ENCODE peak calls at places on chromosomes 4 and X, in eight cellular contexts. One of them, this sample, is unnamed.

GRCh38 chr4:71195932-71196331 is 142.9 kb upstream of the SLC4A4 start:
- DNase-seq in adrenal gland: no peak
- DNase-seq in IMR-90: peak
- DNase-seq in body of pancreas: no peak
- DNase-seq in erythroblast: no peak
- DNase-seq in heart left ventricle: no peak
- DNase-seq in thyroid gland: peak
- DNase-seq in H54: no peak
- DNase-seq in this sample: no peak

GRCh38 chr4:121370729-121371325 is 10.0 kb downstream of the QRFPR start:
- DNase-seq in adrenal gland: peak
- DNase-seq in IMR-90: peak
- DNase-seq in body of pancreas: peak
- DNase-seq in erythroblast: peak
- DNase-seq in heart left ventricle: peak
- DNase-seq in thyroid gland: peak
- DNase-seq in H54: no peak
- DNase-seq in this sample: peak

GRCh38 chr4:183426507-183426906 is 17.9 kb upstream of the CDKN2AIP start:
- DNase-seq in adrenal gland: no peak
- DNase-seq in IMR-90: no peak
- DNase-seq in body of pancreas: no peak
- DNase-seq in erythroblast: no peak
- DNase-seq in heart left ventricle: no peak
- DNase-seq in thyroid gland: no peak
- DNase-seq in H54: no peak
- DNase-seq in this sample: no peak

GRCh38 chrX:134622056-134622812 is 36.0 kb downstream of the PLAC1 start:
- DNase-seq in adrenal gland: no peak
- DNase-seq in IMR-90: peak
- DNase-seq in body of pancreas: no peak
- DNase-seq in erythroblast: peak
- DNase-seq in heart left ventricle: no peak
- DNase-seq in thyroid gland: peak
- DNase-seq in H54: peak
- DNase-seq in this sample: no peak

GRCh38 chrX:68732906-68733493 is 85.5 kb downstream of the STARD8 start:
- DNase-seq in adrenal gland: peak
- DNase-seq in IMR-90: peak
- DNase-seq in body of pancreas: peak
- DNase-seq in erythroblast: peak
- DNase-seq in heart left ventricle: peak
- DNase-seq in thyroid gland: peak
- DNase-seq in H54: peak
- DNase-seq in this sample: peak

GRCh38 chr4:116628598-116628997 is 456.8 kb downstream of the TRAM1L1 start:
- DNase-seq in adrenal gland: no peak
- DNase-seq in IMR-90: no peak
- DNase-seq in body of pancreas: no peak
- DNase-seq in erythroblast: no peak
- DNase-seq in heart left ventricle: no peak
- DNase-seq in thyroid gland: no peak
- DNase-seq in H54: no peak
- DNase-seq in this sample: no peak

GRCh38 chr4:140031706-140032105 is 122.3 kb downstream of the MAML3 start:
- DNase-seq in adrenal gland: no peak
- DNase-seq in IMR-90: no peak
- DNase-seq in body of pancreas: no peak
- DNase-seq in erythroblast: no peak
- DNase-seq in heart left ventricle: no peak
- DNase-seq in thyroid gland: no peak
- DNase-seq in H54: no peak
- DNase-seq in this sample: no peak

GRCh38 chrX:120604359-120604782 is 470 bp downstream of the MCTS1 start:
- DNase-seq in adrenal gland: peak
- DNase-seq in IMR-90: peak
- DNase-seq in body of pancreas: peak
- DNase-seq in erythroblast: peak
- DNase-seq in heart left ventricle: peak
- DNase-seq in thyroid gland: no peak
- DNase-seq in H54: peak
- DNase-seq in this sample: peak

GRCh38 chr4:63049726-63050125 is 1359.5 kb downstream of the TECRL start:
- DNase-seq in adrenal gland: no peak
- DNase-seq in IMR-90: no peak
- DNase-seq in body of pancreas: no peak
- DNase-seq in erythroblast: no peak
- DNase-seq in heart left ventricle: no peak
- DNase-seq in thyroid gland: no peak
- DNase-seq in H54: no peak
- DNase-seq in this sample: no peak

GRCh38 chrX:9257718-9258117 is 207.1 kb upstream of the TBL1X start:
- DNase-seq in adrenal gland: no peak
- DNase-seq in IMR-90: no peak
- DNase-seq in body of pancreas: no peak
- DNase-seq in erythroblast: no peak
- DNase-seq in heart left ventricle: no peak
- DNase-seq in thyroid gland: no peak
- DNase-seq in H54: no peak
- DNase-seq in this sample: no peak

GRCh38 chr4:131613824-131614216 is 1535.3 kb upstream of the PCDH10 start:
- DNase-seq in adrenal gland: no peak
- DNase-seq in IMR-90: peak
- DNase-seq in body of pancreas: no peak
- DNase-seq in erythroblast: no peak
- DNase-seq in heart left ventricle: no peak
- DNase-seq in thyroid gland: no peak
- DNase-seq in H54: no peak
- DNase-seq in this sample: no peak

GRCh38 chrX:112734250-112734649 is 54.5 kb upstream of the LHFPL1 start:
- DNase-seq in adrenal gland: no peak
- DNase-seq in IMR-90: peak
- DNase-seq in body of pancreas: no peak
- DNase-seq in erythroblast: no peak
- DNase-seq in heart left ventricle: peak
- DNase-seq in thyroid gland: peak
- DNase-seq in H54: no peak
- DNase-seq in this sample: no peak

GRCh38 chr4:129362685-129363274 is 266.8 kb downstream of the C4orf33 start:
- DNase-seq in adrenal gland: peak
- DNase-seq in IMR-90: peak
- DNase-seq in body of pancreas: peak
- DNase-seq in erythroblast: peak
- DNase-seq in heart left ventricle: peak
- DNase-seq in thyroid gland: peak
- DNase-seq in H54: peak
- DNase-seq in this sample: peak

GRCh38 chr4:118224239-118224829 is 128.5 kb downstream of the PRSS12 start:
- DNase-seq in adrenal gland: no peak
- DNase-seq in IMR-90: peak
- DNase-seq in body of pancreas: no peak
- DNase-seq in erythroblast: peak
- DNase-seq in heart left ventricle: no peak
- DNase-seq in thyroid gland: no peak
- DNase-seq in H54: no peak
- DNase-seq in this sample: no peak

GRCh38 chrX:139388234-139388633 is 142.3 kb upstream of the F9 start:
- DNase-seq in adrenal gland: no peak
- DNase-seq in IMR-90: no peak
- DNase-seq in body of pancreas: no peak
- DNase-seq in erythroblast: no peak
- DNase-seq in heart left ventricle: no peak
- DNase-seq in thyroid gland: no peak
- DNase-seq in H54: no peak
- DNase-seq in this sample: no peak

GRCh38 chr4:100823066-100823992 is 305.5 kb upstream of the EMCN start:
- DNase-seq in adrenal gland: no peak
- DNase-seq in IMR-90: no peak
- DNase-seq in body of pancreas: no peak
- DNase-seq in erythroblast: no peak
- DNase-seq in heart left ventricle: no peak
- DNase-seq in thyroid gland: no peak
- DNase-seq in H54: no peak
- DNase-seq in this sample: no peak

GRCh38 chr4:41693629-41694028 is 54.9 kb downstream of the PHOX2B start:
- DNase-seq in adrenal gland: no peak
- DNase-seq in IMR-90: peak
- DNase-seq in body of pancreas: no peak
- DNase-seq in erythroblast: peak
- DNase-seq in heart left ventricle: no peak
- DNase-seq in thyroid gland: no peak
- DNase-seq in H54: no peak
- DNase-seq in this sample: no peak

GRCh38 chrX:109536439-109537323 is at the start of gene NXT2:
- DNase-seq in adrenal gland: peak
- DNase-seq in IMR-90: peak
- DNase-seq in body of pancreas: peak
- DNase-seq in erythroblast: peak
- DNase-seq in heart left ventricle: peak
- DNase-seq in thyroid gland: peak
- DNase-seq in H54: peak
- DNase-seq in this sample: peak
- TF ChIP-seq POLR2A in adrenal gland: peak
- TF ChIP-seq POLR2A in IMR-90: peak
- TF ChIP-seq POLR2A in body of pancreas: peak
- TF ChIP-seq POLR2A in erythroblast: peak
- TF ChIP-seq POLR2A in heart left ventricle: no peak
- TF ChIP-seq POLR2A in thyroid gland: no peak
- TF ChIP-seq POLR2A in H54: peak
- TF ChIP-seq POLR2A in this sample: peak

DNA sequence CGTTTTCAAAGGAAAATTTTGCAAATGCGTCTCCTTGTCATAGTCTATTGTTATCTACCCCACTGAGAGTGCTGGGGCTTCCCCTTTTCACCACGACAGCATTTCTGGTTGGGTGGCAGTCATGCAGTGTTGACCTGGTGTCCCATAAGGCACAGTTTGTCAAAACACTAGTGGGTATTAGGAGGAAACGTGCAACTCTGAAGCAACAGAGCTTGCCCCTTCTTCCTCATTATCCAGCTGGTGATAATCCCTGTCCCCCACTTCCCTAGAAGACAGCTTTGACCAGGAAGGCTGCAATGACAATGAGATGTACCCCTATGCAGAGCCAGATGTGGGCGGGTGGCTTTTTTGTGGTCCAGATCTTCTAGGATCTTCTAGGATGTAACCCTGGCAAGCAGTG is 1.8 kb downstream of the TBC1D1 start:
- DNase-seq in adrenal gland: no peak
- DNase-seq in IMR-90: no peak
- DNase-seq in body of pancreas: no peak
- DNase-seq in erythroblast: no peak
- DNase-seq in heart left ventricle: no peak
- DNase-seq in thyroid gland: no peak
- DNase-seq in H54: no peak
- DNase-seq in this sample: peak
- TF ChIP-seq POLR2A in adrenal gland: no peak
- TF ChIP-seq POLR2A in IMR-90: no peak
- TF ChIP-seq POLR2A in body of pancreas: no peak
- TF ChIP-seq POLR2A in erythroblast: no peak
- TF ChIP-seq POLR2A in heart left ventricle: no peak
- TF ChIP-seq POLR2A in thyroid gland: no peak
- TF ChIP-seq POLR2A in H54: no peak
- TF ChIP-seq POLR2A in this sample: no peak

GRCh38 chrX:11757729-11758399 is at the start of gene MSL3:
- DNase-seq in adrenal gland: peak
- DNase-seq in IMR-90: peak
- DNase-seq in body of pancreas: peak
- DNase-seq in erythroblast: peak
- DNase-seq in heart left ventricle: peak
- DNase-seq in thyroid gland: peak
- DNase-seq in H54: peak
- DNase-seq in this sample: peak
- TF ChIP-seq POLR2A in adrenal gland: peak
- TF ChIP-seq POLR2A in IMR-90: peak
- TF ChIP-seq POLR2A in body of pancreas: peak
- TF ChIP-seq POLR2A in erythroblast: peak
- TF ChIP-seq POLR2A in heart left ventricle: no peak
- TF ChIP-seq POLR2A in thyroid gland: no peak
- TF ChIP-seq POLR2A in H54: peak
- TF ChIP-seq POLR2A in this sample: peak

DNA sequence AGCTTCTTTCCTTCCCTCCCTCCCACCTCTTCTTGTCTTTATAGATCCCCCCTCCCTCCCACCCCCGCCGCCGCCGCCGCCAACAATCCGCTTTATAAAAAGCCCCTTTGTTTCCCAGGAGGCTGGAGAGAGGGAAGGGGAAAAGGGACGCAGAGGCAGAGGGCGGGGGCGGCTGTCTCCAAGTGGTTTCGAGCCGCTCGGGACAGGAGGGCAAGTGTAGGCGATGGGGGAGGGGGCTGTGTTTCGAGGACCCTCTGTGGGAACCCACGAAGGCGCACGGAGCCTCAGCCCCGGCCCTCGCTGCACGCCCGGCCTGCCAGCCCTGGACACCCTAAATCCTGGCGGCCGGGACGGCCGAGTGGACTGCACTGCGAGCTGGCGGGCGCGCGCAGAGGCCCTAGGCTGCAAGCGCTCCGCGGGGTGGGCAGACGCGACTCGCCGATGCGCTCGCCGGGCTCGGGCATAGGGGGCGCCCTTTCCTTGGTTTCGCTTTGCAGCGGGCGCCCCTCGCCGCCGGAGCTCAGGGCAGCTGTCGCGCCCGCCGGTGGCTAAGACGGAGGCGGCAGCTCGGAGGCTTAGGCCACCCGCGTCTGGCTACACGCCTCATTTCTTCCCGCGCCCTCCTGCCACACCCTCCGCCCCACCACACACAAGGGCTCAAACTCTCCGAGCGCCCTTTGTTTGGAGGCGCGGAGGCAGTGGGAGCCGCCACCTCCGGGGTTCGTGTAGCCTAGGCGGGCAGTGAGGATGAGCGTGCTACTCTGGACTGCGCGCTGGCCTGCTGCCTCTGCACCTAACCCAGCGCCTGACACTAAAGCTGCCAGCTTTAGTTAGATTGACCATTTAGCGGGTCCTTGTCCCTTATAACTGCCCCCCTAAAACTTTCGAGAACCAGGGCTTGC is 2.2 kb downstream of the MAMLD1 start:
- DNase-seq in adrenal gland: peak
- DNase-seq in IMR-90: peak
- DNase-seq in body of pancreas: peak
- DNase-seq in erythroblast: peak
- DNase-seq in heart left ventricle: peak
- DNase-seq in thyroid gland: peak
- DNase-seq in H54: no peak
- DNase-seq in this sample: peak
- TF ChIP-seq POLR2A in adrenal gland: peak
- TF ChIP-seq POLR2A in IMR-90: peak
- TF ChIP-seq POLR2A in body of pancreas: peak
- TF ChIP-seq POLR2A in erythroblast: no peak
- TF ChIP-seq POLR2A in heart left ventricle: no peak
- TF ChIP-seq POLR2A in thyroid gland: no peak
- TF ChIP-seq POLR2A in H54: no peak
- TF ChIP-seq POLR2A in this sample: peak